ENCODE peak calls at places on chromosomes 7 and 10, in four cellular contexts. Q is Peyer's patch, R is right atrium auricular region, V is PC-9. J is an unnamed sample.
A peak's percentile ranks its signal among the peaks of the same experiment; 100 is the strongest.

GRCh38 chr10:55500931-55501559 is 700.0 kb upstream of the PCDH15 start:
- DNase-seq in V (peak; percentile 24), R (no peak), Q (no peak), J (no peak)

GRCh38 chr7:133703547-133703946 is 423.6 kb upstream of the LRGUK start:
- DNase-seq in Q (no peak), V (no peak), R (no peak), J (peak; percentile 24)

GRCh38 chr10:128160335-128160734 is 34.1 kb upstream of the MKI67 start:
- DNase-seq in R (no peak), Q (no peak), V (no peak), J (no peak)

GRCh38 chr10:30459283-30459682 is 25.3 kb downstream of the MAP3K8 start:
- DNase-seq in V (no peak), R (peak; percentile 69), Q (peak; percentile 67), J (no peak)

GRCh38 chr10:77666821-77667220 is 29.2 kb upstream of the KCNMA1 start:
- DNase-seq in V (no peak), Q (no peak), R (no peak), J (no peak)

GRCh38 chr7:106592282-106593027 is 68.5 kb downstream of the CCDC71L start:
- DNase-seq in R (no peak), Q (no peak), V (no peak), J (no peak)

GRCh38 chr7:24829787-24830186 is 72.5 kb upstream of the GSDME start:
- DNase-seq in Q (no peak), V (no peak), R (no peak), J (no peak)

GRCh38 chr10:60944159-60944909 is at the start of gene RHOBTB1:
- DNase-seq in V (peak; percentile 77), Q (peak; percentile 84), R (peak; percentile 87), J (peak; percentile 83)

GRCh38 chr7:17412883-17413282 is 114.4 kb downstream of the AHR start:
- DNase-seq in Q (no peak), V (no peak), R (no peak), J (no peak)

GRCh38 chr7:32204361-32205018 is 134.3 kb upstream of the PDE1C start:
- DNase-seq in Q (peak; percentile 55), R (peak; percentile 83), V (peak; percentile 37), J (peak; percentile 73)

GRCh38 chr10:32197423-32197822 is 141.2 kb upstream of the KIF5B start:
- DNase-seq in V (peak; percentile 18), Q (no peak), R (no peak), J (no peak)

GRCh38 chr10:31404640-31405039 is 85.6 kb downstream of the ZEB1 start:
- DNase-seq in V (no peak), R (no peak), Q (no peak), J (no peak)

GRCh38 chr7:30842542-30843451 is 68.9 kb upstream of the AQP1 start:
- DNase-seq in V (no peak), R (no peak), Q (no peak), J (peak; percentile 71)

GRCh38 chr7:54145716-54146115 is 396.5 kb upstream of the VSTM2A start:
- DNase-seq in R (no peak), Q (no peak), V (no peak), J (no peak)

GRCh38 chr7:148954766-148955165 is 70.7 kb upstream of the EZH2 start:
- DNase-seq in R (no peak), Q (no peak), V (no peak), J (no peak)

GRCh38 chr7:141697211-141697871 is 4.6 kb downstream of the DENND11 start:
- DNase-seq in V (peak; percentile 39), Q (no peak), R (no peak), J (no peak)

GRCh38 chr7:151818674-151819519 is 58.0 kb downstream of the PRKAG2 start:
- DNase-seq in R (no peak), V (peak; percentile 93), Q (peak; percentile 52), J (no peak)

GRCh38 chr7:125683156-125683555 is 753.5 kb upstream of the POT1 start:
- DNase-seq in R (no peak), Q (no peak), V (no peak), J (no peak)

GRCh38 chr7:95628831-95629439 is 32.6 kb upstream of the PDK4 start:
- DNase-seq in V (no peak), R (no peak), Q (no peak), J (no peak)

GRCh38 chr10:75662715-75663114 is 231.3 kb downstream of the LRMDA start:
- DNase-seq in R (peak; percentile 84), V (no peak), Q (no peak), J (peak; percentile 84)

GRCh38 chr7:51289608-51290370 is 26.8 kb downstream of the COBL start:
- DNase-seq in V (no peak), R (peak; percentile 44), Q (no peak), J (no peak)

GRCh38 chr10:77513783-77514331 is 123.8 kb downstream of the KCNMA1 start:
- DNase-seq in V (peak; percentile 92), R (no peak), Q (peak; percentile 76), J (no peak)

GRCh38 chr7:15600298-15600697 is 38.5 kb upstream of the AGMO start:
- DNase-seq in Q (no peak), V (no peak), R (no peak), J (no peak)

GRCh38 chr7:4791738-4792536 is 16.5 kb downstream of the AP5Z1 start:
- DNase-seq in R (no peak), V (no peak), Q (peak; percentile 83), J (peak; percentile 94)

GRCh38 chr10:90326498-90327267 is 531.2 kb downstream of the HTR7 start:
- DNase-seq in R (no peak), V (no peak), Q (no peak), J (no peak)

GRCh38 chr7:43781726-43782607 is 23.5 kb downstream of the BLVRA start:
- DNase-seq in R (no peak), Q (peak; percentile 66), V (no peak), J (no peak)

GRCh38 chr10:74175510-74176379 is 24.7 kb downstream of the ADK start:
- DNase-seq in R (no peak), Q (no peak), V (no peak), J (no peak)

GRCh38 chr10:102413053-102413705 is 5.4 kb downstream of the PSD start:
- DNase-seq in R (no peak), Q (no peak), V (no peak), J (no peak)

GRCh38 chr7:6476596-6477374 is 29.0 kb upstream of the DAGLB start:
- DNase-seq in Q (no peak), R (no peak), V (no peak), J (no peak)

GRCh38 chr7:1920266-1920681 is 250.2 kb downstream of the ELFN1 start:
- DNase-seq in R (no peak), V (no peak), Q (no peak), J (no peak)

DNA sequence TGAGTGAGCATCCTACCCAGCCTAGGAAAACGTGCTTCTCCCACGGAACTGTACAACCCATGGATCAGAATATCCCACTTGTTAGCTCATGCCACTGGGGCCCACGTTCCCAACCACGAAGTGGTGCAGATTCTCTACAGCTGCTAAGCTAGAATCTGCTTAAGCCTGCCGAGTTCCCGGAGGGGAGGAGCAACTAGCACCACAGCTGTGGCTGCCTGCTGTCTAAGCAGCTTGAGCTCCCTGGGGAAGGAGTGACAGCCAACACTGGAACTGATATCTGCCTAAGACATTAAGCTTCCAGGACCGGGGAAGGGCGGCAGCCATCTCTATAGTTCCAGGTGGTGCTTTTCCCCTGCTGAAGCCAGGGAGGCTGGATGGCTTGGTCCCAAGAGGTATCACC is 334.7 kb upstream of the CHRM2 start:
- DNase-seq in Q (no peak), R (no peak), V (no peak), J (peak; percentile 10)
- H3K27ac ChIP-seq in Q (no peak overlapping the region), R (no peak overlapping the region), V (no peak overlapping the region), J (no peak overlapping the region)

DNA sequence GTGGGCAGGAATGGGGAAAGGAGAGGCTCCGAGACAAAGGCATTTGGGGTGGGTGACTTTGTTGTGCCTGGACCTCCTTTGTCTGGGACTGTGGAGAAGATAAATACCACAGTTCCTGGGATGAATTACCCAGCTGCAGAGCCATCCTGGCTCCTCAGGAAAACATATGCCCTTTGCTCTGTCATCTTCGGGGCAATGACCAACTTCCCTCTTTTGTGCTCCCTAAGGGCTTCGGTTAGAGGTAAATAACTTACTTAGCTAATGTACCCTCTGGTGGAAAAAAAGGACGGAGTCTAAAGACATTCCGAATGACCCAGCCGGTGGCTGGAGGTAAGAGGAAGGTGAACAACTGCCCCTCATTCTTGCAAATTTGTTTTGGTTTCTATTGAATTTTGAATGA is 345.7 kb downstream of the GATA3 start:
- DNase-seq in V (no peak), Q (no peak), R (no peak), J (no peak)
- H3K4me3 ChIP-seq in V (no peak overlapping the region), Q (no peak overlapping the region), R (no peak overlapping the region), J (no peak overlapping the region)

DNA sequence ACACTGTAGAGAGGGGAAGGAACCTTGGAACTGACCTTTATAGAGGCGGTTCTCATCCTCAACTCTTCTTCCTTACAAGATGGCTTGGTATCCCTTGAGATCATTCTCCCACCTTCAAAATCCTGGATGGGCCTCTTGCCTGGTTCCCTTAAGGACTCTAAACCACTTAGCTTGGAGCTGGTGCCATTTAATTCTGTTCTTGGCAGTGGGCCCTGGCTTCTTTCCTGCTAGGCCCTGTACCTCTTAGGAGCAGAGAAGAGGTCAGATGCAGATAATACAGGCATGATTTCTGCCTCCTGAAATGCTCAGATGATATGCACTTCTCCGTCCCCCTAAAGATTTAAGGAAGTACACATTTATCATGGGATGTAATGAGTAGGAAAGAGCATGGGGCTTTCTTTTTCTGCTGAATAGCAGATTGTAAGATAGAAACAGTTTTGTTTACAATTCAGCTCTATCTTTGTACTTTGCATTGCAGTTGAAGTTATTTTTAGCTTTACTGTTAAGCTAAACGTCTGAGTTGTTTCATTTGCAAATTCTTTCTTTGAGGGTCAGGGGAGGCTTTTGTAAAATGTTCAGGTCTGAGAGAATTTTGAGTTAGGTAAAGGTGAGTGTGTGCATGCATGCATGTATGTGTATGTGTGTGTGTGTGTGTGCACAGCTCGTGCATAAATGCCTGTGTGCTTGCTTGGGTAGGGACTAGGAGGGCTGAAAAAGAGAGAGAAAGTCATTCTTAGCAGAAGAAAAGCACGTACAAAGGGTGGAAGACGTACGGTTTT is 364.0 kb downstream of the AUTS2 start:
- DNase-seq in R (no peak), Q (no peak), V (no peak), J (peak; percentile 61)
- H3K27ac ChIP-seq in R (peak overlapping the region; percentile 48), Q (no peak overlapping the region), V (no peak overlapping the region), J (peak overlapping the region; percentile 45)

GRCh38 chr7:66522518-66522917 is 106.2 kb upstream of the KCTD7 start:
- DNase-seq in R (no peak), V (no peak), Q (no peak), J (no peak)

GRCh38 chr7:66518151-66518691 is 110.5 kb upstream of the KCTD7 start:
- DNase-seq in R (no peak), V (no peak), Q (no peak), J (no peak)

GRCh38 chr7:66514050-66514449 is 114.6 kb upstream of the KCTD7 start:
- DNase-seq in Q (no peak), R (no peak), V (no peak), J (no peak)

GRCh38 chr7:66521675-66522074 is 107.0 kb upstream of the KCTD7 start:
- DNase-seq in R (no peak), Q (no peak), V (no peak), J (peak; percentile 1)

DNA sequence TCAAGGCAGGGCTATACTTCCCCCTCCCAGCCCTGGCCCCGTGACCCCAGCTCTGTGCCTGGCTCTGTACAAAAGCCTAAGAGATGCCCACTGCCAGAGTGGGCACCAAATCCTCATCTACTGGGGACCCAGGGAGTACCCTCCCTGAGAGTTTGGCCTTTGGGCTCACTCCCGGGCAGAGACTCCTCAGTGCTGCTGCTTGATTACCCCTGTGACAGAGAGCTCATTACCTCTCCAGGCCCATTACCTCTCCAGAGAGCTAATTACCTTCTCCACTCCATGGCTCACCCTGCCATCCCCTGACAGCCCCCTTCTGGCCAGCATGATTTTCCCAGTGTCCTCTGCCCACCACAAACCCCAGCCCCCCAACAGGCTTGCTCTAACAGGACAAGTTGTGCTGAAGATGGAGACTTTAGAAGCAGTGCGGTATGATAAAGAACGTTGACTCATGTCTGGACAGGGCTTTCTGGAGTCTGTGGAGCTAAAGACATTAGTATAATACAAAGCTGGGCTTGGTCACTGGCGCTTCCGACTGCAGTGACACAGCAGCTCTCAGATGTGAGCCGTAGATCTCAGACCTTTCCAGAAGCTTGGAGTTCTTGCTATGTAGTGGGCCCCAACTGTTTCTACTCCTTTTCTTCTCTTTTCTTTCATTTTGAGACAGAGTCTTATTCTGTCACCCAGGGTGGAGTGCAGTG is 111.3 kb upstream of the KCTD7 start:
- DNase-seq in R (no peak), Q (no peak), V (no peak), J (no peak)
- H3K4me3 ChIP-seq in R (no peak overlapping the region), Q (no peak overlapping the region), V (no peak overlapping the region), J (no peak overlapping the region)

J was measured in right cardiac atrium.